ENCODE peak calls at places on chromosomes 3 and 15, in seven cellular contexts. B is 8988T, L is activated T-cell treated with anti-CD3 and anti-CD28 coated beads for 1 hour, F is NCI-H226, R is NCI-H1105, J is pons, V is choroid plexus epithelial cell. T is an unnamed sample.

GRCh38 chr3:45345849-45346535 is 42.4 kb upstream of the LARS2 start:
- DNase-seq in B (no peak), L (no peak), F (no peak), R (no peak), J (no peak), V (no peak), T (no peak)

GRCh38 chr3:20405731-20406130 is 219.7 kb upstream of the SGO1 start:
- DNase-seq in B (no peak), L (no peak), F (peak), R (no peak), J (no peak), V (peak), T (no peak)

GRCh38 chr15:36796161-36796560 is 216.7 kb downstream of the CDIN1 start:
- DNase-seq in B (no peak), L (no peak), F (no peak), R (no peak), J (no peak), V (no peak), T (no peak)

GRCh38 chr3:53072653-53073552 is 27.0 kb upstream of the SFMBT1 start:
- DNase-seq in B (peak), L (peak), F (no peak), R (peak), J (peak), V (peak), T (peak)

GRCh38 chr3:185846041-185846440 is 21.2 kb upstream of the IGF2BP2 start:
- DNase-seq in B (no peak), L (no peak), F (no peak), R (no peak), J (no peak), V (peak), T (no peak)

GRCh38 chr15:25368855-25369254 is 70.0 kb downstream of the UBE3A start:
- DNase-seq in B (no peak), L (no peak), F (peak), R (no peak), J (no peak), V (peak), T (no peak)

GRCh38 chr3:122508135-122508914 is 6.4 kb downstream of the KPNA1 start:
- DNase-seq in B (no peak), L (no peak), F (no peak), R (no peak), J (no peak), V (no peak), T (no peak)

GRCh38 chr3:127745656-127746399 is 73.1 kb downstream of the ABTB1 start:
- DNase-seq in B (no peak), L (no peak), F (no peak), R (no peak), J (no peak), V (no peak), T (no peak)

GRCh38 chr15:79003301-79003700 is 58.5 kb upstream of the CTSH start:
- DNase-seq in B (no peak), L (no peak), F (peak), R (no peak), J (no peak), V (peak), T (no peak)

GRCh38 chr3:188584958-188585689 is 431.2 kb downstream of the LPP start:
- DNase-seq in B (no peak), L (no peak), F (no peak), R (no peak), J (peak), V (peak), T (no peak)

GRCh38 chr3:53412953-53413352 is 65.6 kb upstream of the DCP1A start:
- DNase-seq in B (no peak), L (no peak), F (no peak), R (no peak), J (no peak), V (no peak), T (no peak)

GRCh38 chr3:41653575-41654239 is 308.2 kb downstream of the ULK4 start:
- DNase-seq in B (no peak), L (no peak), F (no peak), R (no peak), J (no peak), V (peak), T (no peak)